ENCODE peak calls at places on chromosomes 5 and 9, in five cellular contexts. A is ovary, H is A549, T is psoas muscle, U is IMR-90. O is an unnamed sample.

GRCh38 chr5:32601623-32602295 is 16.4 kb downstream of the SUB1 start:
- DNase-seq in A (no peak), H (no peak), U (no peak), T (no peak), O (no peak)

GRCh38 chr9:93680445-93681315 is 104.3 kb downstream of the PHF2 start:
- DNase-seq in H (no peak), U (no peak), A (no peak), T (no peak), O (no peak)

GRCh38 chr5:77211013-77211690 is 672 bp downstream of the PDE8B start:
- DNase-seq in U (no peak), A (no peak), T (no peak), H (no peak), O (peak; percentile 14)

GRCh38 chr9:86280580-86280979 is 1.8 kb downstream of the ISCA1 start:
- DNase-seq in U (no peak), T (no peak), H (no peak), A (no peak), O (no peak)

GRCh38 chr5:37696190-37697021 is 143.4 kb downstream of the GDNF start:
- DNase-seq in H (peak; percentile 39), U (peak; percentile 72), T (no peak), A (no peak), O (no peak)

GRCh38 chr9:108386859-108387384 is 468.9 kb downstream of the ACTL7B start:
- DNase-seq in A (no peak), H (no peak), U (peak; percentile 85), T (no peak), O (no peak)

GRCh38 chr5:14270212-14270702 is 127.1 kb downstream of the TRIO start:
- DNase-seq in T (peak; percentile 48), A (peak; percentile 60), U (peak; percentile 64), H (peak; percentile 76), O (peak; percentile 69)

GRCh38 chr9:88291853-88292252 is 96.4 kb upstream of the SPIN1 start:
- DNase-seq in A (no peak), U (no peak), H (no peak), T (no peak), O (no peak)

DNA sequence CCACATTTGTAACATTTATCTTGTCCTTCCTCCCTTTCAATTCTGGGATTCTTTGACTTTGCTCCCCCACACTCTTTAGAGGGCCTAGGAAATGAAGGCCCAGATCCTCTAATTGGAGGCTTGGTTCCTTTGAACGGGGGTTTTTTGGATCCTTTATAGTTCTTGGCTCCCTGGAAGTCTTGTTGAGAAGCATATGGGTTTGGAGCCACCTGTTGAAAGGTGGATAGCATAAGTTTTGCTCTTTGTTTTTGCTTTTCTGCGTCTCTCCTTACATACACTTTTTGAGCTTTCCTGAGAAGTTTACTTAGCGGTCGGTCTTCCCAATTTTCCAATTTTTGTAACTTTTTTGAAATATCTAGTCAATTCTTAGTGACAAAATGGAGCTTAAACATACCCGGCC is 17.8 kb downstream of the IFT74 start:
- DNase-seq in A (no peak), T (no peak), U (no peak), H (no peak), O (no peak)
- H3K4me1 ChIP-seq in A (no peaks in the 10 kb centered on the region), T (no peaks in the 10 kb centered on the region), U (peaks cover 2% of the 10 kb centered on the region), H (peaks cover 10% of the 10 kb centered on the region), O (peaks cover 3% of the 10 kb centered on the region)

DNA sequence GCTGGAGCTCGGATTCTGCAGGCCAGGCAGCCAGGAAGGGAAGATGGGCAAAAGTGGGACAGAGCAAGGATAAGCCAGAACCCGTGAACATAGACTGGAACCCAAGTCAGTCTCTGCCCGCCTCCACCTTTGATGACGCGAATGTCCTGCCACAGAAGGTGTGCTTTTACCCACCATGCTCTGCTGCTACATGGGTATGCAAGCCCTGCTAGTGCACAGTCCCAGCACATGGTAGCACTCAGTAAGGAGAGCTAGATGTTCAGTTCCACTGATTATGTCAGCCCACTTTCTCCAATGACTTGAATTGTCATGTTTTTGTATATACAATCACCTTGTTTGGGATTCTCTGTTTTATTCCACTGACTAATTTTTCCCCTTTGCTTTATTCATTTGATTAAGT is 11.4 kb upstream of the CD72 start:
- DNase-seq in T (no peak), A (no peak), U (no peak), H (no peak), O (no peak)
- H3K4me1 ChIP-seq in T (no peaks in the 10 kb centered on the region), A (no peaks in the 10 kb centered on the region), U (no peaks in the 10 kb centered on the region), H (no peaks in the 10 kb centered on the region), O (no peaks in the 10 kb centered on the region)

GRCh38 chr9:4490705-4491620 is 695 bp downstream of the SLC1A1 start:
- DNase-seq in T (peak; percentile 22), H (no peak), U (no peak), A (no peak), O (peak; percentile 43)

GRCh38 chr9:4486176-4486575 is 4.1 kb upstream of the SLC1A1 start:
- DNase-seq in H (no peak), T (no peak), A (no peak), U (no peak), O (no peak)

GRCh38 chr9:4491621-4491975 is 1.3 kb downstream of the SLC1A1 start:
- DNase-seq in U (no peak), A (no peak), T (no peak), H (no peak), O (peak; percentile 39)

GRCh38 chr9:4489562-4489918 is 728 bp upstream of the SLC1A1 start:
- DNase-seq in U (no peak), A (no peak), T (no peak), H (peak; percentile 16), O (peak; percentile 24)

DNA sequence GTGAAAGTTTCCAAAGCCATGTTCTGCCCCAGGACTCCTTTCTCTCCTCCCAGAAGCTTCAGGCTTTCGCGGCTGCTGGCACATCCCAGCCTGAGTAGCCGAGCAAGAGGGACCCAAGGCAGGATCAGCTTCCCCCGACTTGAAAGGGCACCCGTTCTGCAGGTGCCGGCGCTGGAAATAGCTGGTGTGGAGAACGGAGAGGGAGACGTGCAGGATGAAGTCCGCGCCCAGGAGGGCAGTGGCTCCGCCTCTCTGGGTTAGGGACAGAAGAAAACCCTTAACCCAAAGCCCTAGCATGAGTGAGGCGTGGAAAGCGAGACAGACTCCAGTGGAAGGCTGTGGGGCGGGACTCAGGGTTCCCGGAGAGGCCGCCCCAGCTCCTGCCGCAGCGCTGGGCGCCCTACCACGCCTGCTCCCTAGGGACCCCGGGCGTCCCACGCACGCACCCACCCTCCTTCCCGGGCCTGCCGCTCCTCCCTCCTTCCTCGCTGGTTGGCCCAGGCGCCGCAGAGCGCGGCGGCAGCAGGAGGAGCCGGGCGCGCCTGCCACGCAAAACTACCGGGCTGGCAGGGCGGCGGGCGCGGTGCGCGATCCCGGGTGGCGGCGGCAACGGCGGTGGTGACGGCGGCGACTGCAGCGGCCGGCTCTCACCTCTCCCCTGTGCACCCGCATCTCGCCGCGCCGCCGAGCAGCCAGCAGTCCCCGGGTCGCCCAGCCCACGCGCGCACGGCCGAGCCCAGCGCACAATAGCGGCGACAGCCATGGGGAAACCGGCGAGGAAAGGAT is at the start of gene SLC1A1:
- DNase-seq in A (no peak), T (peak; percentile 58), U (peak; percentile 21), H (peak; percentile 52), O (peak; percentile 91)
- H3K4me1 ChIP-seq in A (peaks cover 2% of the 10 kb centered on the region), T (no peaks in the 10 kb centered on the region), U (peaks cover 3% of the 10 kb centered on the region), H (peaks cover 6% of the 10 kb centered on the region), O (peaks cover 8% of the 10 kb centered on the region)

GRCh38 chr9:127565231-127565630 is 46.8 kb upstream of the STXBP1 start:
- DNase-seq in A (no peak), H (no peak), U (no peak), T (no peak), O (no peak)
- H3K4me1 ChIP-seq in A (peaks cover 22% of the 10 kb centered on the region), H (peaks cover 72% of the 10 kb centered on the region), U (peaks cover 39% of the 10 kb centered on the region), T (peaks cover 22% of the 10 kb centered on the region), O (peaks cover 10% of the 10 kb centered on the region)

GRCh38 chr5:98781520-98781919 is 8.1 kb downstream of the RGMB start:
- DNase-seq in T (no peak), A (no peak), H (no peak), U (no peak), O (no peak)

GRCh38 chr5:98785244-98785643 is 11.8 kb downstream of the RGMB start:
- DNase-seq in U (no peak), T (no peak), H (no peak), A (no peak), O (no peak)

GRCh38 chr5:98781964-98782363 is 8.5 kb downstream of the RGMB start:
- DNase-seq in A (no peak), U (no peak), T (no peak), H (no peak), O (no peak)

GRCh38 chr5:98784411-98784810 is 10.9 kb downstream of the RGMB start:
- DNase-seq in U (no peak), A (no peak), T (no peak), H (no peak), O (no peak)

GRCh38 chr5:98783051-98783649 is 9.7 kb downstream of the RGMB start:
- DNase-seq in T (no peak), A (no peak), U (no peak), H (no peak), O (no peak)
- H3K4me1 ChIP-seq in T (peaks cover 82% of the 10 kb centered on the region), A (peaks cover 23% of the 10 kb centered on the region), U (peaks cover 33% of the 10 kb centered on the region), H (no peaks in the 10 kb centered on the region), O (no peaks in the 10 kb centered on the region)

DNA sequence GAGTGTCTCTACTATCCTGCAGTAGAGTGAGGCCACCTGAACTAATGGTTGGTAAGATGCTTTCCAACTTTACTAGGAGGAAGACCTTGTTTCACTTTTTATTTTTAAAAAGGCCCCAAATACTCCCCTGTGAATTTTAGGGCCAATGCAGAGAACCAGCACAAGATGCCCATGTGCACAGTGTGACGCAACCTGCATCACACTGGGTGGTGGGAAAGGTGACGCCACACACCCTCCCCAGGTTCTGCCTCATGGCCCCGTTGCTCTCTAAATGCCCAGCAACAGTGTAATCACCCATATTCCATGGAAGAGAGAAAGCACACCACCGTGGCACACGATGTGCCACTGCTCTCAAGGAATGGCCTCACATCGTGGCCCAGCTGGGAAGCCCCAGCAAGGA is 6.4 kb downstream of the SURF4 start:
- DNase-seq in A (no peak), H (no peak), T (no peak), U (no peak), O (no peak)
- H3K4me1 ChIP-seq in A (peaks cover 11% of the 10 kb centered on the region), H (peaks cover 17% of the 10 kb centered on the region), T (peaks cover 67% of the 10 kb centered on the region), U (peaks cover 12% of the 10 kb centered on the region), O (no peaks in the 10 kb centered on the region)

DNA sequence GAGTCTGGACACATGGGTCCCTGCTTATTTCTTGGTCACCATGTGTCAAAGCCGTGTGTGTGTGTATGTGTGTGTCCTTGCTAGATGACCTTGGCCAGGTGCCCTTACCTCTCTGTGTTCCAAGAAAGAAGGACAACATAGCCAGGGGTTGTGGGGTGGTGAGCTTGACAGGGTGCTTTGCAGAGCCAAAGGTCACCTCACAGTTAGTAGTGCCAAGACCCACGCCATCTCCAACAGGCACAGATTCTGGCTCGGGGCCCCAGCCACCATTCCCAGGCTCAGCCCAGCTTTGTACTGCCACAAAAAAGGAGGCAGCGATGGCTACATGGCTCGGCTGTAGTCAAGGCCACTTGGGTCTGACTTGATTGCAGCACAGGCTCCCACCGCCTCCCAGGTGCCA is 39.5 kb downstream of the CXXC5 start:
- DNase-seq in U (no peak), A (no peak), H (no peak), T (no peak), O (no peak)
- H3K4me1 ChIP-seq in U (peaks cover 19% of the 10 kb centered on the region), A (peaks cover 7% of the 10 kb centered on the region), H (peaks cover 38% of the 10 kb centered on the region), T (peaks cover 78% of the 10 kb centered on the region), O (no peaks in the 10 kb centered on the region)

O was measured in HAP-1.